ENCODE peak calls at places on chromosomes 12 and 14, in nine cellular contexts. One of them, this sample, is unnamed.
A peak's percentile ranks its signal among the peaks of the same experiment; 100 is the strongest.

GRCh38 chr12:41979574-41979973 is 165.1 kb downstream of the GXYLT1 start:
- DNase-seq in foreskin fibroblast: no peak
- DNase-seq in hepatocyte: no peak
- DNase-seq in HCEC 1CT: no peak
- DNase-seq in A549: peak; percentile 33
- DNase-seq in sciatic nerve: no peak
- DNase-seq in pancreas: no peak
- DNase-seq in body of pancreas: no peak
- DNase-seq in T-helper 22 cell: no peak
- DNase-seq in this sample: no peak

GRCh38 chr12:13147688-13148531 is 44.4 kb upstream of the GSG1 start:
- DNase-seq in foreskin fibroblast: peak; percentile 51
- DNase-seq in hepatocyte: peak; percentile 44
- DNase-seq in HCEC 1CT: no peak
- DNase-seq in A549: no peak
- DNase-seq in sciatic nerve: no peak
- DNase-seq in pancreas: no peak
- DNase-seq in body of pancreas: no peak
- DNase-seq in T-helper 22 cell: no peak
- DNase-seq in this sample: no peak

GRCh38 chr12:119681953-119682352 is 14.0 kb downstream of the PRKAB1 start:
- DNase-seq in foreskin fibroblast: no peak
- DNase-seq in hepatocyte: no peak
- DNase-seq in HCEC 1CT: no peak
- DNase-seq in A549: no peak
- DNase-seq in sciatic nerve: no peak
- DNase-seq in pancreas: no peak
- DNase-seq in body of pancreas: no peak
- DNase-seq in T-helper 22 cell: no peak
- DNase-seq in this sample: no peak

GRCh38 chr14:96627386-96627785 is 125.2 kb downstream of the PAPOLA start:
- DNase-seq in foreskin fibroblast: no peak
- DNase-seq in hepatocyte: no peak
- DNase-seq in HCEC 1CT: no peak
- DNase-seq in A549: no peak
- DNase-seq in sciatic nerve: no peak
- DNase-seq in pancreas: no peak
- DNase-seq in body of pancreas: no peak
- DNase-seq in T-helper 22 cell: no peak
- DNase-seq in this sample: no peak

GRCh38 chr14:54622189-54622958 is 55.4 kb downstream of the SAMD4A start:
- DNase-seq in foreskin fibroblast: no peak
- DNase-seq in hepatocyte: no peak
- DNase-seq in HCEC 1CT: no peak
- DNase-seq in A549: no peak
- DNase-seq in sciatic nerve: no peak
- DNase-seq in pancreas: no peak
- DNase-seq in body of pancreas: no peak
- DNase-seq in T-helper 22 cell: no peak
- DNase-seq in this sample: no peak

GRCh38 chr14:66284346-66284745 is 201.8 kb upstream of the CCDC196 start:
- DNase-seq in foreskin fibroblast: peak; percentile 14
- DNase-seq in hepatocyte: peak; percentile 55
- DNase-seq in HCEC 1CT: no peak
- DNase-seq in A549: peak; percentile 41
- DNase-seq in sciatic nerve: no peak
- DNase-seq in pancreas: no peak
- DNase-seq in body of pancreas: no peak
- DNase-seq in T-helper 22 cell: no peak
- DNase-seq in this sample: peak; percentile 0

GRCh38 chr14:37903561-37904191 is 304.0 kb upstream of the SSTR1 start:
- DNase-seq in foreskin fibroblast: peak; percentile 74
- DNase-seq in hepatocyte: peak; percentile 77
- DNase-seq in HCEC 1CT: peak; percentile 53
- DNase-seq in A549: peak; percentile 53
- DNase-seq in sciatic nerve: no peak
- DNase-seq in pancreas: no peak
- DNase-seq in body of pancreas: no peak
- DNase-seq in T-helper 22 cell: no peak
- DNase-seq in this sample: peak; percentile 59

GRCh38 chr14:32514236-32514635 is 185.1 kb downstream of the AKAP6 start:
- DNase-seq in foreskin fibroblast: peak; percentile 27
- DNase-seq in hepatocyte: no peak
- DNase-seq in HCEC 1CT: no peak
- DNase-seq in A549: peak; percentile 67
- DNase-seq in sciatic nerve: no peak
- DNase-seq in pancreas: no peak
- DNase-seq in body of pancreas: no peak
- DNase-seq in T-helper 22 cell: no peak
- DNase-seq in this sample: peak; percentile 4

GRCh38 chr12:6816598-6816997 is 5.0 kb upstream of the GPR162 start:
- DNase-seq in foreskin fibroblast: no peak
- DNase-seq in hepatocyte: no peak
- DNase-seq in HCEC 1CT: no peak
- DNase-seq in A549: no peak
- DNase-seq in sciatic nerve: no peak
- DNase-seq in pancreas: no peak
- DNase-seq in body of pancreas: no peak
- DNase-seq in T-helper 22 cell: no peak
- DNase-seq in this sample: no peak

GRCh38 chr12:2264622-2265306 is 212.0 kb downstream of the CACNA1C start:
- DNase-seq in foreskin fibroblast: peak; percentile 97
- DNase-seq in hepatocyte: peak; percentile 55
- DNase-seq in HCEC 1CT: peak; percentile 97
- DNase-seq in A549: no peak
- DNase-seq in sciatic nerve: no peak
- DNase-seq in pancreas: no peak
- DNase-seq in body of pancreas: peak; percentile 27
- DNase-seq in T-helper 22 cell: no peak
- DNase-seq in this sample: peak; percentile 98

GRCh38 chr14:103908580-103908979 is 19.7 kb upstream of the TDRD9 start:
- DNase-seq in foreskin fibroblast: no peak
- DNase-seq in hepatocyte: no peak
- DNase-seq in HCEC 1CT: no peak
- DNase-seq in A549: no peak
- DNase-seq in sciatic nerve: no peak
- DNase-seq in pancreas: no peak
- DNase-seq in body of pancreas: no peak
- DNase-seq in T-helper 22 cell: no peak
- DNase-seq in this sample: no peak

GRCh38 chr14:26104686-26105085 is 493.1 kb downstream of the NOVA1 start:
- DNase-seq in foreskin fibroblast: no peak
- DNase-seq in hepatocyte: no peak
- DNase-seq in HCEC 1CT: no peak
- DNase-seq in A549: no peak
- DNase-seq in sciatic nerve: no peak
- DNase-seq in pancreas: no peak
- DNase-seq in body of pancreas: no peak
- DNase-seq in T-helper 22 cell: no peak
- DNase-seq in this sample: no peak

GRCh38 chr14:60125918-60126317 is 34.2 kb downstream of the PCNX4 start:
- DNase-seq in foreskin fibroblast: no peak
- DNase-seq in hepatocyte: no peak
- DNase-seq in HCEC 1CT: no peak
- DNase-seq in A549: no peak
- DNase-seq in sciatic nerve: no peak
- DNase-seq in pancreas: no peak
- DNase-seq in body of pancreas: no peak
- DNase-seq in T-helper 22 cell: no peak
- DNase-seq in this sample: peak; percentile 32

GRCh38 chr12:25529738-25530137 is 23.3 kb downstream of the LMNTD1 start:
- DNase-seq in foreskin fibroblast: peak; percentile 79
- DNase-seq in hepatocyte: no peak
- DNase-seq in HCEC 1CT: peak; percentile 25
- DNase-seq in A549: no peak
- DNase-seq in sciatic nerve: no peak
- DNase-seq in pancreas: no peak
- DNase-seq in body of pancreas: no peak
- DNase-seq in T-helper 22 cell: no peak
- DNase-seq in this sample: peak; percentile 68

GRCh38 chr12:25552681-25553080 is 402 bp downstream of the LMNTD1 start:
- DNase-seq in foreskin fibroblast: peak; percentile 88
- DNase-seq in hepatocyte: no peak
- DNase-seq in HCEC 1CT: no peak
- DNase-seq in A549: no peak
- DNase-seq in sciatic nerve: no peak
- DNase-seq in pancreas: no peak
- DNase-seq in body of pancreas: no peak
- DNase-seq in T-helper 22 cell: no peak
- DNase-seq in this sample: peak; percentile 90